ENCODE peak calls at places on chromosomes 1 and 21, in ten cellular contexts. N is IMR-90; A is transverse colon; P is H7; C is NCI-H2107; X is amniotic stem cell; O is fibroblast of pulmonary artery; G is neural crest cell; Q is mesenchymal stem cell; H is activated T-cell treated with anti-CD3 and anti-CD28 coated beads, Interleukin-2, amount 50 U/mL, for 72 hours. I is an unnamed sample.

GRCh38 chr1:226424228-226425003 is 16.5 kb upstream of the PARP1 start:
- DNase-seq in N (peak; percentile 10), A (no peak), P (peak; percentile 61), C (peak; percentile 53), X (no peak), O (peak; percentile 39), G (no peak), Q (peak; percentile 32), H (peak; percentile 10), I (peak; percentile 24)

GRCh38 chr1:212002536-212002935 is 32.8 kb downstream of the INTS7 start:
- DNase-seq in N (no peak), A (no peak), P (no peak), C (no peak), X (no peak), O (peak; percentile 69), G (no peak), Q (no peak), H (no peak), I (no peak)

GRCh38 chr1:2103901-2104590 is 53.8 kb downstream of the PRKCZ start:
- DNase-seq in N (no peak), A (no peak), P (no peak), C (no peak), X (no peak), O (no peak), G (no peak), Q (no peak), H (no peak), I (no peak)

GRCh38 chr1:202642619-202643291 is 67.5 kb downstream of the SYT2 start:
- DNase-seq in N (no peak), A (no peak), P (peak; percentile 82), C (no peak), X (no peak), O (no peak), G (no peak), Q (no peak), H (peak; percentile 12), I (no peak)

GRCh38 chr1:166848193-166848592 is 8.9 kb downstream of the POGK start:
- DNase-seq in N (peak; percentile 11), A (no peak), P (no peak), C (no peak), X (no peak), O (no peak), G (no peak), Q (no peak), H (no peak), I (no peak)

GRCh38 chr1:204320413-204320812 is 39.3 kb downstream of the PLEKHA6 start:
- DNase-seq in N (peak; percentile 91), A (no peak), P (no peak), C (no peak), X (peak; percentile 89), O (peak; percentile 78), G (no peak), Q (peak; percentile 94), H (peak; percentile 25), I (no peak)

GRCh38 chr1:40141878-40142535 is 19.2 kb upstream of the RLF start:
- DNase-seq in N (peak; percentile 15), A (no peak), P (no peak), C (peak; percentile 88), X (no peak), O (peak; percentile 48), G (no peak), Q (no peak), H (no peak), I (no peak)

GRCh38 chr1:173868266-173869107 is at the start of gene ZBTB37:
- DNase-seq in N (peak; percentile 38), A (peak; percentile 97), P (peak; percentile 98), C (peak; percentile 82), X (no peak), O (peak; percentile 36), G (peak; percentile 74), Q (peak; percentile 47), H (peak; percentile 94), I (peak; percentile 88)

GRCh38 chr1:186819140-186819539 is 9.6 kb upstream of the PLA2G4A start:
- DNase-seq in N (peak; percentile 90), A (no peak), P (no peak), C (no peak), X (peak; percentile 44), O (peak; percentile 55), G (no peak), Q (peak; percentile 23), H (no peak), I (peak; percentile 30)

GRCh38 chr21:26766826-26767325 is 78.3 kb downstream of the ADAMTS1 start:
- DNase-seq in N (peak; percentile 9), A (no peak), P (no peak), C (no peak), X (no peak), O (no peak), G (no peak), Q (no peak), H (no peak), I (no peak)

GRCh38 chr1:58809327-58810040 is 25.6 kb upstream of the JUN start:
- DNase-seq in N (peak; percentile 73), A (no peak), P (no peak), C (no peak), X (peak; percentile 73), O (peak; percentile 91), G (no peak), Q (peak; percentile 73), H (no peak), I (peak; percentile 11)

GRCh38 chr1:33349778-33350610 is 29.1 kb upstream of the A3GALT2 start:
- DNase-seq in N (peak; percentile 72), A (peak; percentile 89), P (peak; percentile 99), C (peak; percentile 84), X (peak; percentile 57), O (peak; percentile 77), G (peak; percentile 71), Q (peak; percentile 82), H (peak; percentile 84), I (peak; percentile 69)

GRCh38 chr1:91857557-91858239 is 28.3 kb downstream of the TGFBR3 start:
- DNase-seq in N (no peak), A (no peak), P (no peak), C (no peak), X (no peak), O (no peak), G (no peak), Q (no peak), H (no peak), I (no peak)

GRCh38 chr1:30743584-30744059 is 14.0 kb downstream of the LAPTM5 start:
- DNase-seq in N (no peak), A (no peak), P (no peak), C (no peak), X (no peak), O (no peak), G (no peak), Q (no peak), H (peak; percentile 75), I (peak; percentile 17)

GRCh38 chr1:43317817-43318471 is 17.2 kb downstream of the TIE1 start:
- DNase-seq in N (peak; percentile 49), A (no peak), P (no peak), C (no peak), X (no peak), O (no peak), G (no peak), Q (no peak), H (no peak), I (no peak)

GRCh38 chr1:156095906-156096508 is 13.7 kb upstream of the MEX3A start:
- DNase-seq in N (no peak), A (no peak), P (no peak), C (no peak), X (no peak), O (no peak), G (no peak), Q (peak; percentile 77), H (no peak), I (no peak)

GRCh38 chr21:41250519-41250918 is 66.1 kb upstream of the FAM3B start:
- DNase-seq in N (peak; percentile 30), A (no peak), P (no peak), C (no peak), X (no peak), O (peak; percentile 40), G (no peak), Q (no peak), H (no peak), I (peak; percentile 93)

GRCh38 chr1:222071313-222071886 is 329.5 kb upstream of the DUSP10 start:
- DNase-seq in N (no peak), A (no peak), P (no peak), C (peak; percentile 6), X (no peak), O (no peak), G (no peak), Q (no peak), H (no peak), I (no peak)

GRCh38 chr1:41021526-41022308 is at the start of gene SLFNL1:
- DNase-seq in N (peak; percentile 37), A (no peak), P (peak; percentile 82), C (no peak), X (no peak), O (peak; percentile 48), G (no peak), Q (peak; percentile 53), H (no peak), I (no peak)

GRCh38 chr1:29259802-29260441 is 23.6 kb downstream of the PTPRU start:
- DNase-seq in N (no peak), A (peak; percentile 59), P (peak; percentile 99), C (no peak), X (no peak), O (no peak), G (peak; percentile 30), Q (peak; percentile 62), H (peak; percentile 42), I (no peak)

GRCh38 chr1:93446837-93447451 is 974 bp upstream of the FNBP1L start:
- DNase-seq in N (no peak), A (peak; percentile 73), P (no peak), C (peak; percentile 64), X (no peak), O (peak; percentile 15), G (no peak), Q (no peak), H (no peak), I (peak; percentile 6)

GRCh38 chr1:159974350-159974965 is 20.4 kb upstream of the SLAMF9 start:
- DNase-seq in N (no peak), A (no peak), P (no peak), C (no peak), X (no peak), O (no peak), G (no peak), Q (no peak), H (no peak), I (no peak)

GRCh38 chr1:41448831-41449230 is 35.7 kb downstream of the EDN2 start:
- DNase-seq in N (no peak), A (no peak), P (no peak), C (peak; percentile 75), X (no peak), O (no peak), G (no peak), Q (no peak), H (no peak), I (no peak)

GRCh38 chr1:6095511-6096242 is 50.0 kb downstream of the KCNAB2 start:
- DNase-seq in N (no peak), A (no peak), P (no peak), C (no peak), X (no peak), O (no peak), G (no peak), Q (no peak), H (no peak), I (no peak)

GRCh38 chr1:174550296-174550695 is 102.5 kb downstream of the GPR52 start:
- DNase-seq in N (peak; percentile 8), A (no peak), P (no peak), C (no peak), X (no peak), O (no peak), G (no peak), Q (no peak), H (no peak), I (no peak)

GRCh38 chr1:54290443-54291184 is 90.6 kb downstream of the MRPL37 start:
- DNase-seq in N (peak; percentile 59), A (no peak), P (no peak), C (no peak), X (no peak), O (peak; percentile 29), G (no peak), Q (peak; percentile 83), H (no peak), I (no peak)

GRCh38 chr1:55504306-55504706 is 289.1 kb upstream of the USP24 start:
- DNase-seq in N (no peak), A (peak; percentile 74), P (no peak), C (no peak), X (no peak), O (no peak), G (no peak), Q (peak; percentile 23), H (no peak), I (no peak)

GRCh38 chr21:44914176-44914874 is 6.4 kb downstream of the ITGB2 start:
- DNase-seq in N (no peak), A (peak; percentile 51), P (no peak), C (no peak), X (no peak), O (no peak), G (no peak), Q (no peak), H (peak; percentile 76), I (no peak)

I was measured in endothelial cell of umbilical vein.